ENCODE peak calls at places on chromosomes 13 and 19, in nine cellular contexts. A is kidney; G is heart right ventricle; I is CD8-positive, alpha-beta memory T cell; C is tibial nerve; J is neural progenitor cell; X is MM.1S; T is hepatocyte; Z is astrocyte. S is an unnamed sample.

GRCh38 chr13:75038315-75038881 is 443.6 kb downstream of the TBC1D4 start:
- DNase-seq in A (no peak), G (no peak), I (no peak), C (no peak), J (no peak), X (no peak), T (no peak), Z (no peak), S (no peak)

GRCh38 chr19:33687761-33688656 is 66.3 kb downstream of the CHST8 start:
- DNase-seq in A (peak; percentile 57), G (no peak), I (peak; percentile 17), C (no peak), J (no peak), X (no peak), T (no peak), Z (no peak), S (no peak)

GRCh38 chr13:30334663-30335386 is 27.5 kb upstream of the KATNAL1 start:
- DNase-seq in A (no peak), G (no peak), I (no peak), C (no peak), J (peak; percentile 64), X (no peak), T (no peak), Z (no peak), S (no peak)

GRCh38 chr13:35697281-35697680 is 220.8 kb upstream of the MAB21L1 start:
- DNase-seq in A (no peak), G (no peak), I (no peak), C (no peak), J (no peak), X (no peak), T (no peak), Z (no peak), S (no peak)

GRCh38 chr13:47310376-47310775 is 413.5 kb upstream of the HTR2A start:
- DNase-seq in A (no peak), G (no peak), I (no peak), C (no peak), J (no peak), X (peak; percentile 6), T (peak; percentile 4), Z (no peak), S (no peak)

GRCh38 chr19:55047951-55048350 is 9.9 kb upstream of the GP6 start:
- DNase-seq in A (peak; percentile 20), G (no peak), I (no peak), C (no peak), J (no peak), X (no peak), T (no peak), Z (no peak), S (no peak)

GRCh38 chr13:110185696-110186095 is 121.3 kb downstream of the COL4A1 start:
- DNase-seq in A (no peak), G (no peak), I (no peak), C (no peak), J (no peak), X (no peak), T (no peak), Z (peak; percentile 96), S (no peak)

GRCh38 chr19:42149447-42150202 is 17.4 kb upstream of the POU2F2 start:
- DNase-seq in A (no peak), G (no peak), I (no peak), C (no peak), J (no peak), X (no peak), T (no peak), Z (no peak), S (no peak)

GRCh38 chr13:67221630-67222226 is 8.4 kb downstream of the PCDH9 start:
- DNase-seq in A (no peak), G (no peak), I (no peak), C (no peak), J (no peak), X (peak; percentile 29), T (no peak), Z (no peak), S (no peak)

GRCh38 chr13:109760951-109761350 is 25.4 kb downstream of the IRS2 start:
- DNase-seq in A (no peak), G (no peak), I (no peak), C (no peak), J (no peak), X (no peak), T (no peak), Z (no peak), S (no peak)

DNA sequence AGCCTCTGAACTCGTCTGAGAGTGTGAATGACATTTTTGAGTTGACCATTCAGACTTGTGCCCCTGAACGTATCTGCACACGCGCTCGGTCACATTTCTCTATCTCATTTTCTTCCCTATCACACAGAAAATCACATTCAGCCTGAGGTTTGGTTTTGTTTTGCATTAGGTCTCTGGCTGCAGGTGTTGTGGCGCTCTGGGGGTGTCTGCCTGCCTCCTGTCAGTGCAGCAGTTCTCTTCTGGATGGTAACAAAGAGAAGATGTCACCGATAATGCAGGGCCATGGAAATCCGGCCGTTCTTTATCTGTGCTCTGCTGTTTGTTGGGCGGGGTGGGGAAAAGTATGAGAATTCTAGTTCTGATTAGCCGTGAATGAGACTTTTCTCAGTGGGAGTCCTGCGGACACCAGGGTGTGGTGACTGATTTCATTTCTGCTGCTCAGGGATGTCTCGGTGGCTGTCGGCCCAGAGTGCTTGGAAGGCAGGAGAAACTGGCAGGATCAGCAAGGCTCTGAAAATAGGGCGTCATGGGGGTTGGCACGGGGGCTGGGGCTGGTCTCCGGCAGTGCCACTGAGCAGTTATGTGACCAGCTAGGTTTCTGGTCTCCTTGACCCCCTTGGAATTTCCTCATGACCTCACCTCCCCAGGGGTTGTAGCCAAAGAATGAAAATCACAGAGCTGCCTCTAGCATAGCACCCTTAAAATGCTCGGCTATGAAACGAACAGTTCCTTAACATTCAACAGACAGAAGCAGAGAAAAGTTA is 5.1 kb downstream of the RNF113B start:
- DNase-seq in A (peak; percentile 79), G (peak; percentile 44), I (no peak), C (peak; percentile 19), J (peak; percentile 19), X (no peak), T (no peak), Z (peak; percentile 70), S (no peak)
- H3K27ac ChIP-seq in A (peak overlapping the region; percentile 89), G (peak overlapping the region; percentile 61), I (no peak overlapping the region), C (peak overlapping the region; percentile 69), J (no peak overlapping the region), X (no peak overlapping the region), T (peak overlapping the region; percentile 71), Z (peak overlapping the region; percentile 92), S (no peak overlapping the region)

DNA sequence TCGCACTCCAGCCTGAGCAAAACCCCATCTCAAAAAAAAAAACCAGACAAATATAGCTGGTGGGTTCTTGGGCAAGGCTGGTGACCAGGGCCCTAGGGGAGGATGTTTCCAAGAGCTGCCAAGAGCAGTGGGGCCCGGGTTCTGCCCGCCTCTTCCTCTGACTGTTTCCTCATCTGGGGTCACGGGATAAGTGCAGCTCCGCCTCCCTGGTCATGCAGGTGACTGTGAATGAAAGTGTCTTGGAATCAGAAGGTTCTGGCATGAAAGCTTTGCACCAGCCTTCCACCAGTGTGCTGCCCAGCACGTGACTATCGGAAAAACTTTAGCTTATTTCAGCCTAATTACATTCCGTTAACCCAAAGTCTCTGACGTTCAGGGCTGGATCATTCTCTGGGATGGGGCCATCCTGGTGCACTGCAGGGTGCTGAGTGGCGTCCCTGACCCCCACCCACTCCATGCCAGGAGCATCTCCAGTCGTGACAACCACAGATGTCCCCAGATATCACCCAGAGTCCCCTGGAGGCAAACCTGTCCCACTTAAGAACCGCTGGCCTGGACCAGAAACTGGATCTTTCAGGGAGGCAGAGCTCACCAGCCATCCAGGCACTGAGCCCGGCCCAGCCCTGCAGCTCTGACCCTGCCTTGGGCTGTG is 85.6 kb downstream of the GNG7 start:
- DNase-seq in A (peak; percentile 82), G (peak; percentile 37), I (peak; percentile 40), C (no peak), J (no peak), X (no peak), T (no peak), Z (no peak), S (no peak)
- H3K4me1 ChIP-seq in A (peaks cover 17% of the 10 kb centered on the region), G (peaks cover 4% of the 10 kb centered on the region), I (peaks cover 71% of the 10 kb centered on the region), C (no peaks in the 10 kb centered on the region), J (no peaks in the 10 kb centered on the region), X (peaks cover 44% of the 10 kb centered on the region), T (no peaks in the 10 kb centered on the region), Z (peaks cover 18% of the 10 kb centered on the region), S (peaks cover 8% of the 10 kb centered on the region)

GRCh38 chr19:14558370-14559066 is 13.3 kb downstream of the NDUFB7 start:
- DNase-seq in A (no peak), G (no peak), I (no peak), C (no peak), J (no peak), X (no peak), T (no peak), Z (no peak), S (no peak)
- H3K27ac ChIP-seq in A (no peak overlapping the region), G (peak overlapping the region; percentile 94), I (no peak overlapping the region), C (no peak overlapping the region), J (no peak overlapping the region), X (no peak overlapping the region), T (no peak overlapping the region), Z (no peak overlapping the region), S (no peak overlapping the region)

GRCh38 chr19:8069116-8069973 is 16.8 kb downstream of the CCL25 start:
- DNase-seq in A (no peak), G (no peak), I (no peak), C (no peak), J (peak; percentile 63), X (peak; percentile 31), T (no peak), Z (no peak), S (no peak)
- H3K4me1 ChIP-seq in A (no peaks in the 10 kb centered on the region), G (no peaks in the 10 kb centered on the region), I (no peaks in the 10 kb centered on the region), C (no peaks in the 10 kb centered on the region), J (no peaks in the 10 kb centered on the region), X (no peaks in the 10 kb centered on the region), T (no peaks in the 10 kb centered on the region), Z (no peaks in the 10 kb centered on the region), S (no peaks in the 10 kb centered on the region)

GRCh38 chr19:1231729-1232128 is 6.1 kb downstream of the CBARP start:
- DNase-seq in A (no peak), G (no peak), I (no peak), C (no peak), J (no peak), X (no peak), T (no peak), Z (no peak), S (no peak)
- H3K27ac ChIP-seq in A (no peak overlapping the region), G (no peak overlapping the region), I (no peak overlapping the region), C (peak overlapping the region; percentile 64), J (no peak overlapping the region), X (no peak overlapping the region), T (peak overlapping the region; percentile 50), Z (no peak overlapping the region), S (no peak overlapping the region)

GRCh38 chr13:59312776-59313175 is 851.0 kb downstream of the DIAPH3 start:
- DNase-seq in A (no peak), G (no peak), I (no peak), C (no peak), J (no peak), X (no peak), T (no peak), Z (no peak), S (no peak)
- H3K4me1 ChIP-seq in A (no peaks in the 10 kb centered on the region), G (no peaks in the 10 kb centered on the region), I (no peaks in the 10 kb centered on the region), C (no peaks in the 10 kb centered on the region), J (no peaks in the 10 kb centered on the region), X (no peaks in the 10 kb centered on the region), T (no peaks in the 10 kb centered on the region), Z (no peaks in the 10 kb centered on the region), S (no peaks in the 10 kb centered on the region)

DNA sequence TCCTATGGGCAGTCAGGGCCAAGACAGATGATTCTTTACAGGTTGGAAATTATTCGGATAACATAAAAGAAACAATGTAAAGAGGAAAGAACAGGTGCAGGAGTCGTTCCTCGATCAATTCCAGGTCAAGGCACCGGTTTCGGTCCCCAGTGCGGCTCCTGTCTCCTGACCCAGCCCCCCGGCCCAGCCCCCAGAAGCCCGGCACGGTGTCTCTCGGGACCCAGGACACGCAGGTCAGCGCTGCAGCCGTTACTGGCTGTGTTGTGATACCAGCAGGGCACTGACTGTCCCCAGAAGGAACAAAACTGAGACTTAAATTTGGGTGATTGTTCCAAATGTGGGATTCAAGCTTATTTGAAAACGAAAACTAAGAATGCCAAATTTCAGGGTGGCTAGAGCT is 8.5 kb downstream of the RASA3 start:
- DNase-seq in A (no peak), G (no peak), I (no peak), C (no peak), J (no peak), X (no peak), T (no peak), Z (no peak), S (no peak)
- H3K27ac ChIP-seq in A (no peak overlapping the region), G (no peak overlapping the region), I (no peak overlapping the region), C (no peak overlapping the region), J (no peak overlapping the region), X (no peak overlapping the region), T (no peak overlapping the region), Z (no peak overlapping the region), S (no peak overlapping the region)